ENCODE peak calls at places on chromosomes 1 and 21, in eight cellular contexts. L, X, H, I, V, E, U and M are unnamed samples.

GRCh38 chr1:19430121-19431068 is 54.9 kb downstream of the CAPZB start:
- DNase-seq in U (no peak), H (peak; percentile 76), V (no peak), L (peak; percentile 80), E (no peak), I (no peak), X (peak; percentile 70), M (peak; percentile 83)

GRCh38 chr1:154404511-154404931 is 622 bp upstream of the IL6R start:
- DNase-seq in L (no peak), E (no peak), X (no peak), I (no peak), H (no peak), V (no peak), U (no peak), M (no peak)

GRCh38 chr1:209354111-209354839 is 229.2 kb upstream of the CAMK1G start:
- DNase-seq in I (peak; percentile 86), X (peak; percentile 86), H (peak; percentile 95), E (peak; percentile 31), V (peak; percentile 80), L (peak; percentile 92), U (peak; percentile 58), M (peak; percentile 93)

GRCh38 chr1:3415260-3415952 is 39.1 kb upstream of the ARHGEF16 start:
- DNase-seq in H (no peak), X (no peak), I (no peak), V (no peak), E (no peak), U (peak; percentile 49), L (no peak), M (no peak)

GRCh38 chr1:159953866-159954515 is at the start of gene SLAMF9:
- DNase-seq in U (no peak), I (no peak), X (peak; percentile 41), E (no peak), H (peak; percentile 34), V (no peak), L (peak; percentile 70), M (peak; percentile 72)

GRCh38 chr21:33237446-33237845 is 7.7 kb downstream of the IFNAR2 start:
- DNase-seq in V (no peak), H (peak; percentile 28), E (no peak), L (no peak), U (no peak), I (no peak), X (no peak), M (no peak)

GRCh38 chr1:184801503-184801902 is 46.8 kb upstream of the EDEM3 start:
- DNase-seq in E (no peak), U (no peak), X (no peak), I (no peak), L (peak; percentile 83), H (peak; percentile 77), V (peak; percentile 65), M (peak; percentile 97)

GRCh38 chr1:113205980-113206766 is 133.2 kb downstream of the LRIG2 start:
- DNase-seq in U (no peak), V (no peak), X (no peak), H (no peak), I (no peak), E (no peak), L (no peak), M (no peak)

GRCh38 chr1:180237850-180238476 is 7.9 kb downstream of the LHX4 start:
- DNase-seq in X (no peak), V (no peak), E (no peak), H (no peak), L (no peak), U (no peak), I (no peak), M (no peak)

GRCh38 chr21:15826147-15826780 is 96.5 kb downstream of the USP25 start:
- DNase-seq in U (no peak), I (no peak), X (peak; percentile 51), H (peak; percentile 60), L (peak; percentile 54), E (no peak), V (no peak), M (peak; percentile 64)

GRCh38 chr1:10599194-10599861 is 124.6 kb downstream of the PEX14 start:
- DNase-seq in E (peak; percentile 70), X (peak; percentile 68), V (no peak), H (peak; percentile 44), U (no peak), L (peak; percentile 90), I (no peak), M (peak; percentile 73)

GRCh38 chr1:235416662-235417049 is 49.4 kb downstream of the TBCE start:
- DNase-seq in I (no peak), V (no peak), H (peak; percentile 46), L (peak; percentile 35), X (peak; percentile 38), E (no peak), U (no peak), M (peak; percentile 60)

GRCh38 chr1:239805042-239805441 is 286.6 kb upstream of the FMN2 start:
- DNase-seq in X (peak; percentile 12), V (no peak), I (no peak), H (no peak), U (no peak), E (no peak), L (no peak), M (no peak)

GRCh38 chr1:239803666-239804228 is 287.9 kb upstream of the FMN2 start:
- DNase-seq in H (no peak), V (no peak), L (no peak), U (no peak), X (no peak), E (no peak), I (no peak), M (no peak)

GRCh38 chr1:239805888-239806772 is 285.6 kb upstream of the FMN2 start:
- DNase-seq in H (no peak), L (no peak), E (no peak), I (peak; percentile 79), X (no peak), V (no peak), U (no peak), M (no peak)

GRCh38 chr1:239804265-239804664 is 287.4 kb upstream of the FMN2 start:
- DNase-seq in E (no peak), I (no peak), L (no peak), H (no peak), X (no peak), U (no peak), V (no peak), M (no peak)

GRCh38 chr1:239802275-239802674 is 289.4 kb upstream of the FMN2 start:
- DNase-seq in I (no peak), E (no peak), V (no peak), U (no peak), H (no peak), L (no peak), X (no peak), M (no peak)
- TF ChIP-seq CTCF in I (peak; percentile 25), E (no peak), V (no peak), U (no peak), H (no peak), L (no peak), X (no peak), M (no peak)

DNA sequence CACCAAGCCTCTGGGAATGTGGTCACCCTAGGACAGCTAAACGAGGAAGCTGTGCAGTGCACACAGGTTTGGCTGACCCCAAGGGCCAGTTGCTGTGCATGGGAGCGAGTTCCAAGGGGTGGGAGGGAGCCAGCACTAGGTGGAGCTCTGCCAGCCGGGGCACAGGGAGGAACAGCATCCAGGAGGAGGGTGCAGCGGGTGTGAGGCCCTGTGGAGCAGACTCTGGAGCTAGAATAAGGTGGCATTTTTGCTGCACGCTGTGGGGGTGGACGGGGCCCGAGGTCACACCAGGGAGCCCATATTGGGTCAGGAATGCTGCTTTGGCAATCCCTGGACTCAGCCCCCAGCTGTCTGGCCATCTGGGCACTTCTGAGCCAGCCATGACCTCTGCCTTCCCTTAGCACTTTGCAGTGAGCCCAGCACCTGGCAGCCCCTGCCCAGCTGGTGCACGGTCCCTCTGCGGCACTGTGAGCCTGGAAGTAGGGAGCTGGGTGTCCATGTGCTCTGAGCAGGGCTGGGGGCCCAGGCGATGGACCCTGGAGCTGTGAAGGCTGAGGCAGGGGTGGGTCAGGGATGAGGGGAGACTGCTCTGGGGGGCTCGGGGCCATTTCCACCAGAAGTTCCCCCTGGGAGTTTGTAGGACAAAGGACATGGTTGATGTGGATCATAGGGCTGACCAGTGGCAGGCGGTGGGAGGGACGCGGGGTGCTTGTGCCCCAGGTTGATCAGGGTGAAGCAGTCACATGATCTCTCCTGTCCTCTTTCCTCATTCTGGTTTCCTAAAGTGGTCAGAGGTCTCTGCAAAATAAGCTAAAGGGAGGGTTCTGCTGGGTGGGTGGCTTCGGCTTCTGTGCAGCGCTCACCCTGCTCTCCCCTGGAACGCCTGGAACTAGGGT is 8.9 kb downstream of the PDXK start:
- DNase-seq in U (peak; percentile 64), V (no peak), L (peak; percentile 22), I (no peak), E (no peak), X (no peak), H (no peak), M (no peak)
- TF ChIP-seq CTCF in U (peak; percentile 14), V (no peak), L (no peak), I (peak; percentile 14), E (no peak), X (no peak), H (no peak), M (no peak)

GRCh38 chr21:45642122-45642813 is 1.3 kb upstream of the PCBP3 start:
- DNase-seq in E (no peak), I (no peak), V (no peak), X (no peak), H (peak; percentile 20), U (no peak), L (no peak), M (no peak)

GRCh38 chr21:45639206-45640000 is 4.1 kb upstream of the PCBP3 start:
- DNase-seq in H (no peak), X (no peak), E (no peak), U (no peak), L (no peak), V (no peak), I (no peak), M (peak; percentile 40)

GRCh38 chr21:45640001-45640887 is 3.3 kb upstream of the PCBP3 start:
- DNase-seq in H (no peak), V (no peak), U (no peak), X (no peak), E (no peak), L (no peak), I (no peak), M (no peak)

GRCh38 chr21:45641480-45642035 is 2.0 kb upstream of the PCBP3 start:
- DNase-seq in H (no peak), L (no peak), U (no peak), X (no peak), I (no peak), E (no peak), V (no peak), M (no peak)

DNA sequence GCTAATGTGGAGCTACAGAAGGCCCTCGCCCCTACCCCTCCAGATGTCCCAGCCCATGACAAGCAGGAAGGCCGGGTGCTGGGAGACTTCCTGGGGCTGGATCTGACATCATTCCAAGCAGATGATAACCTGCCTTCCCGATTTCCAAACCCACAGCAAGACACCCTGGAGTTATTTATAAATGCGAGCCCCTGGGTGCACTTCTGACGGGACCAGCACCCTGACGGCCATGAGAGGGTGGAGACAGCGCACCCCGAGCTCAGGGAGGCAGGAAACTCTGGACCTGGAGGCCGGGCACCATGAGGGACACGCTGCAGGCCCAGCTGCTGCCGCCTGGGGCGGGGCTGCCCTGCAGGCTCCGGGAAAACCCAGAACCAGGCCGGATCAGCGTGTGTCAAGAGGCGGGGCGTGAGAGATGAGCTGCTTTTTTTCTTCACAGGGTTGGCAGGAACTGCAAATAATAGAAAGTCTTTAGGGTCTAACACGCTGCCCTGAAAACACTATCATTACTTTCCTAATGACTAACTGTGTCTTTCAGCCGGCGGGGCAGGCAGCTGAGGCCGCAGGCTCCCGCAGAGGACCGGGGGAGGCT is 2.5 kb upstream of the PCBP3 start:
- DNase-seq in L (peak; percentile 18), H (peak; percentile 82), E (no peak), U (no peak), V (peak; percentile 50), I (peak; percentile 88), X (peak; percentile 33), M (peak; percentile 72)
- TF ChIP-seq CTCF in L (peak; percentile 10), H (peak; percentile 51), E (peak; percentile 30), U (no peak), V (no peak), I (peak; percentile 25), X (no peak), M (peak; percentile 24)

GRCh38 chr21:43317959-43318358 is 109.0 kb downstream of the SIK1 start:
- DNase-seq in I (no peak), V (no peak), X (no peak), L (no peak), E (no peak), H (no peak), U (no peak), M (no peak)
- TF ChIP-seq CTCF in I (no peak), V (no peak), X (no peak), L (no peak), E (no peak), H (no peak), U (no peak), M (no peak)